ENCODE peak calls at places on chromosomes 1 and 21, in six cellular contexts. N, S, D, I, K and V are unnamed samples.

GRCh38 chr1:203227684-203228083 is 1.8 kb downstream of the CHIT1 start:
- DNase-seq in N (no peak), S (no peak), K (no peak), D (no peak), I (no peak), V (no peak)

GRCh38 chr1:165941531-165941930 is 114.1 kb downstream of the UCK2 start:
- DNase-seq in N (no peak), I (no peak), S (no peak), D (peak), K (no peak), V (no peak)

GRCh38 chr1:40030528-40031135 is 9.9 kb upstream of the CAP1 start:
- DNase-seq in N (peak), S (no peak), K (no peak), I (no peak), D (no peak), V (no peak)

GRCh38 chr1:113210248-113210647 is 137.2 kb downstream of the LRIG2 start:
- DNase-seq in S (no peak), D (no peak), I (no peak), N (no peak), K (no peak), V (no peak)

GRCh38 chr1:89633745-89634625 is 1.1 kb downstream of the LRRC8C start:
- DNase-seq in D (no peak), I (no peak), N (peak), S (peak), K (no peak), V (peak)

GRCh38 chr1:150366416-150367296 is 2.7 kb downstream of the RPRD2 start:
- DNase-seq in I (no peak), N (peak), D (no peak), S (no peak), K (no peak), V (no peak)

GRCh38 chr21:43864806-43865470 is at the start of gene AGPAT3:
- DNase-seq in N (no peak), D (peak), K (no peak), S (peak), I (no peak), V (peak)

GRCh38 chr1:212689196-212689710 is 10.4 kb downstream of the BATF3 start:
- DNase-seq in D (no peak), S (no peak), N (no peak), I (no peak), K (no peak), V (no peak)

GRCh38 chr1:11501491-11501897 is 22.5 kb downstream of the DISP3 start:
- DNase-seq in S (peak), D (peak), N (no peak), K (no peak), I (no peak), V (peak)

GRCh38 chr1:203447147-203447546 is 28.5 kb upstream of the PRELP start:
- DNase-seq in I (no peak), N (no peak), D (no peak), S (no peak), K (no peak), V (no peak)

GRCh38 chr1:1171551-1172340 is 1.9 kb upstream of the TTLL10 start:
- DNase-seq in N (no peak), K (no peak), D (peak), I (no peak), S (no peak), V (no peak)

GRCh38 chr1:12302798-12303447 is 73.1 kb downstream of the VPS13D start:
- DNase-seq in N (peak), K (no peak), D (no peak), I (no peak), S (no peak), V (no peak)

GRCh38 chr1:30680879-30681278 is 42.5 kb downstream of the MATN1 start:
- DNase-seq in K (no peak), I (no peak), S (peak), D (no peak), N (no peak), V (no peak)

GRCh38 chr1:209710837-209711236 is 6.2 kb downstream of the HSD11B1 start:
- DNase-seq in K (no peak), N (no peak), I (no peak), S (no peak), D (no peak), V (no peak)

GRCh38 chr1:32351077-32351858 is 11.0 kb downstream of the FAM229A start:
- DNase-seq in D (peak), I (peak), S (peak), N (peak), K (peak), V (peak)

GRCh38 chr1:197638316-197638715 is 137.0 kb downstream of the DENND1B start:
- DNase-seq in I (no peak), S (no peak), D (no peak), K (no peak), N (no peak), V (no peak)

GRCh38 chr1:201468844-201469644 is at the start of gene PHLDA3:
- DNase-seq in D (peak), I (peak), S (peak), K (peak), N (peak), V (peak)
- TF ChIP-seq POLR2A in D (peak), I (peak), S (peak), K (peak), N (peak), V (no peak)

DNA sequence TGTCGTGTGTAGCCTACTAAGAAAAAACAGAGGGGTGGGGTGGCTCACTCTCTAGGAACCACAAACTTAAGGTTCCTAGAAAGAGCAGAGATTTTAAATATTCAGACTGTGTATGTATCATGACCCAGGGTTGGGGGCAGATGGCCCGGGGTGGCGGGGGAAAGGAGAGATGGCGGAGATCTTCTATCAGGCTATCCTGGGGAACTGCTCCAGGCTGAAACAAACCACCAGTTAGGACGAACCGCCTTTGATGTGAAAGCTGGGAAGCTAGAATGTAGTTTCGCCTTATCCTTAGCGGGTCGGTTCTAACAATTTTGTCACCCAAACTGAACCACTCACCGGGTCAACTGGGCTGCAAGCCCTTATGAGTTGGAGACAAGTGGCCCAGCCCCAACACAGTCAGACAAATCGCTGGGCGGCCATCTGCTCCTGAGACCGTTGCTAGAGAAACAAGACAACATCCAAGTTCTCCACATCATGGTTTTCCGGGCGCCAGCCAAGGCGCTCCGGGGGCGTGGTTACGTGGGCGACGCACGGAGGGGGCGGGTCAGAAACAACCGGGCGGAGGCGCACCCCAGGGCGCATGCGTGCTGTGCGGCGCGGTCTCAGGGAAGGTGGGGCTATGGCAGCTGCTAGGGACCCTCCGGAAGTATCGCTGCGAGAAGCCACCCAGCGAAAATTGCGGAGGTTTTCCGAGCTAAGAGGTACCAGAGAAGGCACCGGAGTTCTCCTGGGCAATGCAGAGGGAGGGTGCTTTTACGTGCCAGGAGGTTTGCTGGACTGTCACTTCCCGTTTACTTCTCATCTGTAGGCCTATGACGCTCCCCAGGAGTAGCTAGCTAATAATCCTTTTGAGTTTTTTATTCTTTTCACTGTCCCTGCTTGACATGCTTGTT is at the start of the genes FPGT and LRRIQ3:
- DNase-seq in N (peak), S (peak), I (peak), K (peak), D (peak), V (peak)
- TF ChIP-seq POLR2A in N (peak), S (peak), I (no peak), K (peak), D (peak), V (no peak)

GRCh38 chr1:173864179-173864867 is 3.5 kb downstream of the GAS5 start:
- DNase-seq in K (no peak), N (peak), I (no peak), D (no peak), S (no peak), V (no peak)

GRCh38 chr1:173860065-173860464 is 7.7 kb downstream of the GAS5 start:
- DNase-seq in S (no peak), D (no peak), N (no peak), I (no peak), K (no peak), V (no peak)

GRCh38 chr1:173861731-173862145 is 6.1 kb downstream of the GAS5 start:
- DNase-seq in D (no peak), I (no peak), K (no peak), N (no peak), S (no peak), V (no peak)

GRCh38 chr1:173863224-173864151 is 4.3 kb downstream of the GAS5 start:
- DNase-seq in D (no peak), S (no peak), K (no peak), I (no peak), N (no peak), V (no peak)

GRCh38 chr1:173862769-173863223 is 5.0 kb downstream of the GAS5 start:
- DNase-seq in N (no peak), S (no peak), K (no peak), I (no peak), D (no peak), V (no peak)
- TF ChIP-seq POLR2A in N (peak), S (no peak), K (no peak), I (no peak), D (no peak), V (no peak)

DNA sequence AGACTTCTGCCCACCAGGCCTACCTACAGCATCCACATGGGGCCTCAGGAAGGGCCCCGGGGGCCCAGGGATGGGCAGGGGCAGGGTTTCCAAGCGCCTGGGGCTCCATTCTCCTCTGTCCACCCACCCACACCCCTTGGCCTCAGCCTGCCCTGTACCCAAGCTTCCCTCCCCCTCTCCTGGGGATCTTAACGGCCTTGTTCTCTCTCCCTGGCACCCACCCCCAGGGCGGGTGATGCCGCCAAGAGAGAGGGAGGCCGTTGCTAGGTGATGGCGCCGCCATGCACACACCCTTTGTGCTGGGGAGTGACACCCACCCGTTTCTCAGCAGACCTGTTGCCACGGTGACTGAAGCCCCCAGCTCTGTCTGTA is 7.5 kb downstream of the GPR37L1 start:
- DNase-seq in I (no peak), N (no peak), K (no peak), S (peak), D (peak), V (peak)
- TF ChIP-seq POLR2A in I (no peak), N (no peak), K (no peak), S (no peak), D (no peak), V (no peak)

GRCh38 chr1:116356673-116357072 is 16.4 kb upstream of the ATP1A1 start:
- DNase-seq in K (no peak), S (no peak), D (no peak), N (peak), I (no peak), V (no peak)

GRCh38 chr1:116359060-116359830 is 13.8 kb upstream of the ATP1A1 start:
- DNase-seq in D (no peak), K (no peak), S (no peak), N (no peak), I (no peak), V (no peak)

GRCh38 chr1:116357487-116357886 is 15.6 kb upstream of the ATP1A1 start:
- DNase-seq in S (no peak), N (peak), D (no peak), K (no peak), I (no peak), V (no peak)

GRCh38 chr1:116353155-116353554 is 19.9 kb upstream of the ATP1A1 start:
- DNase-seq in I (no peak), K (no peak), N (no peak), S (no peak), D (no peak), V (no peak)

DNA sequence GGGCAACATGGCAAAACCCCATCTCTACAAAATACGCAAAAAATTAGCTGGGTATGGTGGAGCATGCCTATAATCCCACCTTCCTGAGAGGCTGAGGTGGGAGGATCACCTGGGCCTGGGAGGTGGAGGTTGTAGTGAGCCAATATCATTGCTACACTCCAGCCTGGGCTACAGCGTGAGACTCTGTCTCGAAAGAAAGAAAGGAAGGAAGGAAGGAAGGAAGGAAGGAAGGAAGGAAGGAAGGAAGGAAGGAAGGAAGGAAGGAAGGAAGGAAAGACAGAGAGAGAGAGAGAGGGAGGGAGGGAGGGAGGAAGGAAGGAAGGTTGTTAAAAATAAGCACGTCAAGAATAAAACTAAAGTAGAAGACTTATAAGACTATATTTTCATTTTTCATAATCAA is 17.0 kb upstream of the ATP1A1 start:
- DNase-seq in D (no peak), K (no peak), N (no peak), S (no peak), I (no peak), V (no peak)
- TF ChIP-seq POLR2A in D (no peak), K (no peak), N (no peak), S (no peak), I (no peak), V (no peak)

GRCh38 chr21:33267250-33267649 is 1.1 kb downstream of the IL10RB start:
- DNase-seq in N (no peak), I (no peak), S (no peak), D (no peak), K (no peak), V (no peak)

GRCh38 chr21:33266784-33267135 is 593 bp downstream of the IL10RB start:
- DNase-seq in D (no peak), K (no peak), I (no peak), S (no peak), N (no peak), V (no peak)

GRCh38 chr21:33265664-33266049 is 510 bp upstream of the IL10RB start:
- DNase-seq in D (no peak), N (peak), K (peak), I (peak), S (no peak), V (peak)

GRCh38 chr21:33264561-33264960 is 1.6 kb upstream of the IL10RB start:
- DNase-seq in D (no peak), S (no peak), K (no peak), N (no peak), I (no peak), V (no peak)

DNA sequence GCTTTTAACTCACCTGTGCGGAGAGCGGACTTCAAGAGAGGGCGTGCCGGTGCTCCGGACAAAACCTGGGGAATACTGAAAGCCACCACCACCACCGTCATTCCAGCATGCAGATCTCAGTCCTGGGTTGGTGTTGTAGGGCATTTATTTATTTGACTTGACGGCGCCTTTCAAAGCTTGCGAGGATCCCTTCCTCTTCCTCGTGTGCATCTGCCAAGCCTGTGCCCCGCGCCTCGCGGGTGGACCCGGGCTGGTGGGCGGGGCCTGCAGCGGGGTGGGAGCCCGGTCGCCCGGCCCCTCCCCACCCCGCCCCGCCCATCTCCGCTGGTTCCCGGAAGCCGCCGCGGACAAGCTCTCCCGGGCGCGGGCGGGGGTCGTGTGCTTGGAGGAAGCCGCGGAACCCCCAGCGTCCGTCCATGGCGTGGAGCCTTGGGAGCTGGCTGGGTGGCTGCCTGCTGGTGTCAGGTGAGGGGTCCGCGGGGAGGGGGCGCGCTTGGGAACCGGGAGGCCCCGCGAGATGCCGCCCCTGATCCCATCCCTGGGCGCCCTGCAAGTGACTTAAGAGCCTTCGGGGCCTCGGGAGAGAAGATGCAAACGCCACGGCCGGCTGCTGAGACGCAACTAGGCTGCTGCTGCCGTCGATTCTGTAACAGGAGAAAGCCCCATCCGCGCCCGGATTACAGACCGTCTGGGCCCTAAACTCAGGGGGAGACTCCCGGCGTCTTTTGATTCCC is at the start of gene IL10RB:
- DNase-seq in I (peak), N (peak), D (peak), K (peak), S (peak), V (peak)
- TF ChIP-seq POLR2A in I (no peak), N (peak), D (peak), K (peak), S (peak), V (no peak)

GRCh38 chr1:161747789-161748188 is 1.8 kb upstream of the DUSP12 start:
- DNase-seq in N (no peak), I (no peak), S (no peak), K (no peak), D (no peak), V (no peak)

DNA sequence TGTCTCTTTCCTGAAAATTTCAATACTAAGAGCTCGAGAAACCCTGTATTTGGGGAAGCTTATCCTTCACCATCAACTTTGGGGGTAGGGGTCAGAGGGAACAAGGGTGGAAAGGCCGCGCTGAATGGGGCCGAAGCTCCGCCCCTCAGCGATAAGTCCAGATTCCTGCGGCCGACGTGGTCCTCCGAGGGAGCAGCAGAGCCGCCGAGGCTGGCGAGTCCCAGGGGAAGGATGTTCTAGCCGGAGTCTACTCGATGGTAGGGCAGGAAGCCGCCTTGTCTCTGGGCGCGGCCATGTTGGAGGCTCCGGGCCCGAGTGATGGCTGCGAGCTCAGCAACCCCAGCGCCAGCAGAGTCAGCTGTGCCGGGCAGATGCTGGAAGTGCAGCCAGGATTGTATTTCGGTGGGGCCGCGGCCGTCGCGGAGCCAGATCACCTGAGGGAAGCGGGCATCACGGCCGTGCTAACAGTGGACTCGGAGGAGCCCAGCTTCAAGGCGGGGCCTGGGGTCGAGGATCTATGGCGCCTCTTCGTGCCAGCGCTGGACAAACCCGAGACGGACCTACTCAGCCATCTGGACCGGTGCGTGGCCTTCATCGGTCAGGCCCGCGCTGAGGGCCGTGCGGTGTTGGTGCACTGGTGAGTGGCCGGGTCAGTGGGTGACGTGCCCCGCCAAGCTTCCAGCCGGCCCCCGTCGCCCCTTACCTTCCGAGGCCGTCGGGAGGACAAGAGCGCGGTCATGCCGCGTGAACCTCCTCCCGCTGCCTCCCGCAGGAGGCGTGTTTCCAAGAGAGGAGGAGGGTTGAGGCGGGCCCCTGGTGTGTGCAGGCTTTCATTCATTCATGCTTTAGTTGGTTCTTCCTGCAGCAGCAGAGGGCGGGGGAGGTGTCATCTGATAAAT is at the start of gene DUSP12:
- DNase-seq in S (peak), K (peak), N (peak), D (peak), I (peak), V (peak)
- TF ChIP-seq POLR2A in S (peak), K (no peak), N (peak), D (peak), I (no peak), V (no peak)

GRCh38 chr1:151401125-151401788 is 1.9 kb downstream of the PSMB4 start:
- DNase-seq in N (peak), D (no peak), I (no peak), K (no peak), S (no peak), V (no peak)
- TF ChIP-seq POLR2A in N (no peak), D (no peak), I (no peak), K (no peak), S (no peak), V (no peak)

GRCh38 chr1:55980574-55980973 is 598.8 kb downstream of the PLPP3 start:
- DNase-seq in D (no peak), S (no peak), K (no peak), N (no peak), I (no peak), V (no peak)
- TF ChIP-seq POLR2A in D (no peak), S (no peak), K (no peak), N (no peak), I (no peak), V (no peak)